ENCODE peak calls at places on chromosomes 16 and 17, in eight cellular contexts. V, T, W, Q, I, S, E and D are unnamed samples.

GRCh38 chr17:12727076-12727750 is 61.5 kb downstream of the MYOCD start:
- DNase-seq in E (no peak), V (peak), Q (no peak), T (no peak), I (no peak), W (peak), S (no peak), D (no peak)

GRCh38 chr16:89506791-89507191 is 1.4 kb upstream of the SPG7 start:
- DNase-seq in W (peak), V (no peak), Q (no peak), S (no peak), I (no peak), E (no peak), T (no peak), D (no peak)

GRCh38 chr16:85823328-85823920 is 23.9 kb downstream of the COX4I1 start:
- DNase-seq in Q (no peak), I (no peak), T (no peak), S (no peak), W (no peak), E (no peak), V (no peak), D (no peak)

GRCh38 chr16:1777375-1778199 is 4.7 kb upstream of the MRPS34 start:
- DNase-seq in T (no peak), S (no peak), V (no peak), E (no peak), I (no peak), Q (no peak), W (no peak), D (no peak)

GRCh38 chr16:700684-701584 is 4.7 kb downstream of the FBXL16 start:
- DNase-seq in E (peak), T (no peak), Q (no peak), V (no peak), I (no peak), S (no peak), W (no peak), D (peak)

GRCh38 chr17:56785396-56785795 is 48.3 kb downstream of the C17orf67 start:
- DNase-seq in Q (no peak), V (no peak), W (peak), I (no peak), T (no peak), E (no peak), S (no peak), D (peak)

GRCh38 chr16:2295056-2295798 is 27.3 kb upstream of the RNPS1 start:
- DNase-seq in I (no peak), T (no peak), V (no peak), E (no peak), W (no peak), Q (no peak), S (no peak), D (no peak)

GRCh38 chr16:84730406-84731106 is 30.8 kb downstream of the USP10 start:
- DNase-seq in W (peak), E (no peak), S (peak), Q (no peak), T (no peak), I (peak), V (peak), D (peak)

GRCh38 chr17:15516150-15516549 is 47.1 kb downstream of the TVP23C start:
- DNase-seq in W (peak), V (peak), Q (no peak), E (no peak), S (no peak), T (no peak), I (no peak), D (peak)

GRCh38 chr17:44775136-44775837 is 16.5 kb downstream of the ADAM11 start:
- DNase-seq in E (peak), V (peak), I (peak), W (peak), S (peak), Q (peak), T (peak), D (peak)

GRCh38 chr17:76969598-76970172 is 101.5 kb downstream of the MGAT5B start:
- DNase-seq in I (no peak), V (no peak), W (peak), T (no peak), S (no peak), Q (peak), E (no peak), D (no peak)

GRCh38 chr16:4694664-4695451 is 1.5 kb downstream of the NUDT16L1 start:
- DNase-seq in I (no peak), T (no peak), V (no peak), S (no peak), W (no peak), E (no peak), Q (no peak), D (peak)

GRCh38 chr16:2515180-2515803 is 1.5 kb downstream of the ATP6V0C start:
- DNase-seq in W (no peak), S (no peak), E (no peak), Q (no peak), I (no peak), T (no peak), V (no peak), D (no peak)

GRCh38 chr17:18966831-18967624 is 15.1 kb downstream of the SLC5A10 start:
- DNase-seq in E (no peak), S (no peak), W (no peak), T (no peak), I (no peak), V (no peak), Q (peak), D (peak)

GRCh38 chr16:67701420-67701819 is 17.7 kb downstream of the GFOD2 start:
- DNase-seq in E (no peak), I (no peak), W (no peak), T (no peak), V (no peak), Q (no peak), S (no peak), D (no peak)

GRCh38 chr17:58786586-58787295 is 31.1 kb downstream of the PPM1E start:
- DNase-seq in V (peak), I (peak), T (no peak), W (peak), Q (no peak), S (peak), E (no peak), D (peak)